ENCODE peak calls at places on chromosomes 7 and 10, in seven cellular contexts. One of them, this sample, is unnamed.

GRCh38 chr10:2831509-2831908 is 235.8 kb upstream of the PFKP start:
- DNase-seq in ELR: no peak
- DNase-seq in NCI-H1105: no peak
- DNase-seq in HCT116: no peak
- DNase-seq in nephron progenitor cell: no peak
- DNase-seq in epithelial cell of esophagus: no peak
- DNase-seq in SIG-M5: no peak
- DNase-seq in this sample: no peak

GRCh38 chr10:4080225-4080624 is 295.2 kb upstream of the KLF6 start:
- DNase-seq in ELR: no peak
- DNase-seq in NCI-H1105: no peak
- DNase-seq in HCT116: no peak
- DNase-seq in nephron progenitor cell: no peak
- DNase-seq in epithelial cell of esophagus: no peak
- DNase-seq in SIG-M5: no peak
- DNase-seq in this sample: no peak

GRCh38 chr10:49360271-49361177 is 35.4 kb downstream of the DRGX start:
- DNase-seq in ELR: peak; percentile 14
- DNase-seq in NCI-H1105: peak; percentile 4
- DNase-seq in HCT116: no peak
- DNase-seq in nephron progenitor cell: no peak
- DNase-seq in epithelial cell of esophagus: no peak
- DNase-seq in SIG-M5: no peak
- DNase-seq in this sample: no peak

GRCh38 chr10:63421591-63421990 is 44.2 kb downstream of the JMJD1C start:
- DNase-seq in ELR: no peak
- DNase-seq in NCI-H1105: no peak
- DNase-seq in HCT116: no peak
- DNase-seq in nephron progenitor cell: no peak
- DNase-seq in epithelial cell of esophagus: no peak
- DNase-seq in SIG-M5: peak; percentile 60
- DNase-seq in this sample: no peak

GRCh38 chr10:90893190-90893589 is 21.4 kb downstream of the RPP30 start:
- DNase-seq in ELR: no peak
- DNase-seq in NCI-H1105: no peak
- DNase-seq in HCT116: no peak
- DNase-seq in nephron progenitor cell: no peak
- DNase-seq in epithelial cell of esophagus: no peak
- DNase-seq in SIG-M5: no peak
- DNase-seq in this sample: no peak

GRCh38 chr7:133735222-133735621 is 391.9 kb upstream of the LRGUK start:
- DNase-seq in ELR: peak; percentile 71
- DNase-seq in NCI-H1105: no peak
- DNase-seq in HCT116: no peak
- DNase-seq in nephron progenitor cell: no peak
- DNase-seq in epithelial cell of esophagus: peak; percentile 49
- DNase-seq in SIG-M5: no peak
- DNase-seq in this sample: no peak

GRCh38 chr10:131695814-131696165 is 205.0 kb upstream of the PPP2R2D start:
- DNase-seq in ELR: no peak
- DNase-seq in NCI-H1105: no peak
- DNase-seq in HCT116: no peak
- DNase-seq in nephron progenitor cell: no peak
- DNase-seq in epithelial cell of esophagus: no peak
- DNase-seq in SIG-M5: no peak
- DNase-seq in this sample: no peak

GRCh38 chr10:77784856-77785255 is 141.7 kb downstream of the DLG5 start:
- DNase-seq in ELR: peak; percentile 83
- DNase-seq in NCI-H1105: no peak
- DNase-seq in HCT116: no peak
- DNase-seq in nephron progenitor cell: no peak
- DNase-seq in epithelial cell of esophagus: no peak
- DNase-seq in SIG-M5: no peak
- DNase-seq in this sample: no peak

GRCh38 chr7:12827920-12828319 is 140.5 kb downstream of the ARL4A start:
- DNase-seq in ELR: peak; percentile 18
- DNase-seq in NCI-H1105: no peak
- DNase-seq in HCT116: no peak
- DNase-seq in nephron progenitor cell: no peak
- DNase-seq in epithelial cell of esophagus: peak; percentile 82
- DNase-seq in SIG-M5: no peak
- DNase-seq in this sample: no peak

GRCh38 chr7:120218702-120219101 is 54.3 kb upstream of the KCND2 start:
- DNase-seq in ELR: no peak
- DNase-seq in NCI-H1105: no peak
- DNase-seq in HCT116: no peak
- DNase-seq in nephron progenitor cell: no peak
- DNase-seq in epithelial cell of esophagus: no peak
- DNase-seq in SIG-M5: no peak
- DNase-seq in this sample: no peak

GRCh38 chr7:97845622-97846203 is 26.5 kb downstream of the ASNS start:
- DNase-seq in ELR: peak; percentile 49
- DNase-seq in NCI-H1105: peak; percentile 22
- DNase-seq in HCT116: peak; percentile 13
- DNase-seq in nephron progenitor cell: no peak
- DNase-seq in epithelial cell of esophagus: peak; percentile 40
- DNase-seq in SIG-M5: no peak
- DNase-seq in this sample: no peak

GRCh38 chr7:127189885-127190284 is 62.9 kb downstream of the GRM8 start:
- DNase-seq in ELR: no peak
- DNase-seq in NCI-H1105: peak; percentile 86
- DNase-seq in HCT116: no peak
- DNase-seq in nephron progenitor cell: no peak
- DNase-seq in epithelial cell of esophagus: no peak
- DNase-seq in SIG-M5: no peak
- DNase-seq in this sample: no peak

GRCh38 chr10:26939290-26939956 is 78.7 kb upstream of the ABI1 start:
- DNase-seq in ELR: no peak
- DNase-seq in NCI-H1105: no peak
- DNase-seq in HCT116: no peak
- DNase-seq in nephron progenitor cell: no peak
- DNase-seq in epithelial cell of esophagus: no peak
- DNase-seq in SIG-M5: no peak
- DNase-seq in this sample: no peak

GRCh38 chr7:95569720-95570119 is 26.6 kb downstream of the PDK4 start:
- DNase-seq in ELR: no peak
- DNase-seq in NCI-H1105: no peak
- DNase-seq in HCT116: no peak
- DNase-seq in nephron progenitor cell: no peak
- DNase-seq in epithelial cell of esophagus: no peak
- DNase-seq in SIG-M5: no peak
- DNase-seq in this sample: no peak

GRCh38 chr7:116317907-116318306 is 107.6 kb downstream of the TES start:
- DNase-seq in ELR: peak; percentile 35
- DNase-seq in NCI-H1105: no peak
- DNase-seq in HCT116: no peak
- DNase-seq in nephron progenitor cell: no peak
- DNase-seq in epithelial cell of esophagus: no peak
- DNase-seq in SIG-M5: no peak
- DNase-seq in this sample: no peak

GRCh38 chr10:18501610-18502009 is 149.8 kb downstream of the NSUN6 start:
- DNase-seq in ELR: no peak
- DNase-seq in NCI-H1105: no peak
- DNase-seq in HCT116: no peak
- DNase-seq in nephron progenitor cell: no peak
- DNase-seq in epithelial cell of esophagus: no peak
- DNase-seq in SIG-M5: no peak
- DNase-seq in this sample: no peak

GRCh38 chr10:102605712-102606111 is 38.6 kb upstream of the TRIM8 start:
- DNase-seq in ELR: peak; percentile 82
- DNase-seq in NCI-H1105: no peak
- DNase-seq in HCT116: no peak
- DNase-seq in nephron progenitor cell: no peak
- DNase-seq in epithelial cell of esophagus: peak; percentile 30
- DNase-seq in SIG-M5: no peak
- DNase-seq in this sample: no peak

GRCh38 chr7:2331707-2332106 is 17.5 kb upstream of the SNX8 start:
- DNase-seq in ELR: no peak
- DNase-seq in NCI-H1105: no peak
- DNase-seq in HCT116: no peak
- DNase-seq in nephron progenitor cell: no peak
- DNase-seq in epithelial cell of esophagus: no peak
- DNase-seq in SIG-M5: no peak
- DNase-seq in this sample: no peak

GRCh38 chr10:91528768-91529167 is 104.1 kb downstream of the PPP1R3C start:
- DNase-seq in ELR: no peak
- DNase-seq in NCI-H1105: no peak
- DNase-seq in HCT116: no peak
- DNase-seq in nephron progenitor cell: no peak
- DNase-seq in epithelial cell of esophagus: no peak
- DNase-seq in SIG-M5: no peak
- DNase-seq in this sample: no peak

This sample was measured in lower lobe of right lung.